ENCODE peak calls at places on chromosome 14, in ten cellular contexts. A is ureter, L is T-helper 9 cell, Q is NCI-H2081, F is psoas muscle, X is AG09319, I is ACHN, M is hippocampal formation, O is NCI-H1092 treated with DMSO at 0.1 percent for 48 hours, Y is IMR-90. D is an unnamed sample.

GRCh38 chr14:47557894-47558293 is 117.5 kb downstream of the MDGA2 start:
- DNase-seq in A (no peak), L (no peak), Q (no peak), F (no peak), X (no peak), I (no peak), M (no peak), O (no peak), Y (no peak), D (no peak)

GRCh38 chr14:39939023-39939422 is 506.8 kb upstream of the FBXO33 start:
- DNase-seq in A (no peak), L (no peak), Q (no peak), F (no peak), X (no peak), I (no peak), M (no peak), O (no peak), Y (no peak), D (no peak)

GRCh38 chr14:32011225-32011624 is 65.9 kb upstream of the ARHGAP5 start:
- DNase-seq in A (no peak), L (no peak), Q (no peak), F (no peak), X (no peak), I (no peak), M (no peak), O (no peak), Y (no peak), D (no peak)

GRCh38 chr14:62015945-62016344 is 253.7 kb downstream of the SNAPC1 start:
- DNase-seq in A (no peak), L (no peak), Q (no peak), F (no peak), X (no peak), I (no peak), M (no peak), O (peak; percentile 59), Y (peak; percentile 60), D (peak; percentile 14)

GRCh38 chr14:27205036-27205435 is 607.2 kb upstream of the NOVA1 start:
- DNase-seq in A (no peak), L (no peak), Q (no peak), F (no peak), X (no peak), I (no peak), M (no peak), O (no peak), Y (no peak), D (no peak)

GRCh38 chr14:61430066-61430757 is 108.8 kb downstream of the PRKCH start:
- DNase-seq in A (no peak), L (no peak), Q (no peak), F (no peak), X (no peak), I (no peak), M (no peak), O (peak; percentile 33), Y (no peak), D (no peak)

GRCh38 chr14:75298187-75298985 is 19.8 kb downstream of the FOS start:
- DNase-seq in A (no peak), L (no peak), Q (no peak), F (peak; percentile 69), X (no peak), I (no peak), M (no peak), O (no peak), Y (no peak), D (peak; percentile 60)

GRCh38 chr14:51922624-51923023 is 62.2 kb downstream of the GNG2 start:
- DNase-seq in A (no peak), L (no peak), Q (no peak), F (no peak), X (no peak), I (no peak), M (peak; percentile 3), O (no peak), Y (peak; percentile 63), D (no peak)

GRCh38 chr14:101444116-101444515 is 117.2 kb upstream of the DIO3 start:
- DNase-seq in A (no peak), L (no peak), Q (no peak), F (no peak), X (no peak), I (no peak), M (no peak), O (no peak), Y (peak; percentile 65), D (no peak)

GRCh38 chr14:31292962-31293616 is 85.5 kb upstream of the HECTD1 start:
- DNase-seq in A (no peak), L (no peak), Q (no peak), F (no peak), X (no peak), I (no peak), M (no peak), O (no peak), Y (no peak), D (no peak)

GRCh38 chr14:51547260-51547659 is 104.5 kb upstream of the FRMD6 start:
- DNase-seq in A (peak; percentile 64), L (no peak), Q (no peak), F (no peak), X (peak; percentile 94), I (peak; percentile 94), M (no peak), O (peak; percentile 17), Y (peak; percentile 100), D (peak; percentile 97)

GRCh38 chr14:76647699-76648298 is 113.5 kb upstream of the VASH1 start:
- DNase-seq in A (no peak), L (no peak), Q (peak; percentile 38), F (no peak), X (peak; percentile 11), I (peak; percentile 39), M (no peak), O (peak; percentile 59), Y (peak; percentile 59), D (peak; percentile 73)

GRCh38 chr14:70947739-70948138 is 40.5 kb downstream of the PCNX1 start:
- DNase-seq in A (no peak), L (no peak), Q (no peak), F (no peak), X (no peak), I (no peak), M (no peak), O (no peak), Y (no peak), D (no peak)

GRCh38 chr14:99230271-99231141 is 41.5 kb downstream of the BCL11B start:
- DNase-seq in A (no peak), L (peak; percentile 85), Q (no peak), F (no peak), X (no peak), I (no peak), M (no peak), O (no peak), Y (no peak), D (no peak)

GRCh38 chr14:52907949-52908348 is 42.9 kb downstream of the FERMT2 start:
- DNase-seq in A (no peak), L (no peak), Q (no peak), F (no peak), X (no peak), I (no peak), M (no peak), O (no peak), Y (no peak), D (no peak)

GRCh38 chr14:29220077-29220476 is 453.5 kb downstream of the FOXG1 start:
- DNase-seq in A (no peak), L (no peak), Q (peak; percentile 70), F (no peak), X (no peak), I (no peak), M (no peak), O (peak; percentile 92), Y (no peak), D (no peak)

GRCh38 chr14:36654185-36655053 is 7.2 kb upstream of the PAX9 start:
- DNase-seq in A (no peak), L (no peak), Q (no peak), F (no peak), X (no peak), I (no peak), M (no peak), O (no peak), Y (no peak), D (no peak)

D was measured in adipocyte.